ENCODE peak calls at places on chromosomes 16 and 17, in ten cellular contexts. Q, G, V, E, N, O, Z, L, K and U are unnamed samples.

GRCh38 chr17:26818736-26819135 is 475.2 kb upstream of the WSB1 start:
- DNase-seq in Q (no peak), G (no peak), V (no peak), E (no peak), N (no peak), O (peak; percentile 18), Z (no peak), L (no peak), K (peak; percentile 33), U (no peak)

GRCh38 chr16:24118126-24118821 is 137.9 kb upstream of the CACNG3 start:
- DNase-seq in Q (no peak), G (no peak), V (no peak), E (no peak), N (no peak), O (no peak), Z (no peak), L (no peak), K (no peak), U (no peak)

GRCh38 chr17:63571632-63572310 is 21.5 kb downstream of the DCAF7 start:
- DNase-seq in Q (no peak), G (peak; percentile 30), V (no peak), E (no peak), N (no peak), O (peak; percentile 21), Z (no peak), L (no peak), K (no peak), U (peak; percentile 35)

GRCh38 chr16:68640972-68641371 is 4.1 kb upstream of the CDH3 start:
- DNase-seq in Q (no peak), G (no peak), V (no peak), E (no peak), N (no peak), O (peak; percentile 45), Z (no peak), L (no peak), K (no peak), U (no peak)

GRCh38 chr17:64384253-64385186 is 6.1 kb downstream of the PECAM1 start:
- DNase-seq in Q (no peak), G (no peak), V (no peak), E (no peak), N (no peak), O (peak; percentile 14), Z (no peak), L (no peak), K (peak; percentile 21), U (peak; percentile 96)

GRCh38 chr17:28641579-28641978 is 3.4 kb downstream of the BLTP2 start:
- DNase-seq in Q (no peak), G (no peak), V (no peak), E (no peak), N (no peak), O (no peak), Z (no peak), L (no peak), K (no peak), U (no peak)

GRCh38 chr16:60642956-60643355 is 1393.3 kb downstream of the CDH8 start:
- DNase-seq in Q (no peak), G (no peak), V (no peak), E (no peak), N (no peak), O (no peak), Z (no peak), L (no peak), K (no peak), U (peak; percentile 34)

GRCh38 chr17:29677139-29677834 is 54.6 kb upstream of the CORO6 start:
- DNase-seq in Q (no peak), G (no peak), V (no peak), E (no peak), N (no peak), O (no peak), Z (no peak), L (no peak), K (no peak), U (no peak)

GRCh38 chr16:60674241-60674640 is 1362.0 kb downstream of the CDH8 start:
- DNase-seq in Q (no peak), G (no peak), V (no peak), E (no peak), N (no peak), O (no peak), Z (no peak), L (no peak), K (no peak), U (peak; percentile 19)

GRCh38 chr16:61820820-61821219 is 215.4 kb downstream of the CDH8 start:
- DNase-seq in Q (no peak), G (no peak), V (no peak), E (no peak), N (no peak), O (no peak), Z (no peak), L (no peak), K (no peak), U (no peak)

GRCh38 chr17:71200597-71200996 is 920.2 kb upstream of the SOX9 start:
- DNase-seq in Q (no peak), G (no peak), V (no peak), E (no peak), N (no peak), O (no peak), Z (no peak), L (no peak), K (no peak), U (no peak)